ENCODE peak calls at places on chromosomes 7 and 10, in five cellular contexts. F is BJ, S is transverse colon, H is AG04449, C is stomach. Z is an unnamed sample.

GRCh38 chr7:4070214-4070613 is 611.9 kb upstream of the FOXK1 start:
- DNase-seq in S (no peak), H (no peak), F (no peak), C (no peak), Z (peak; percentile 77)

GRCh38 chr7:96135241-96135640 is 186.7 kb downstream of the SLC25A13 start:
- DNase-seq in H (no peak), F (no peak), C (no peak), S (no peak), Z (no peak)

GRCh38 chr7:35891004-35891830 is 90.4 kb downstream of the SEPTIN7 start:
- DNase-seq in C (no peak), F (no peak), S (no peak), H (no peak), Z (no peak)

GRCh38 chr7:158237672-158238335 is 349.8 kb downstream of the PTPRN2 start:
- DNase-seq in H (no peak), S (no peak), F (no peak), C (peak; percentile 25), Z (peak; percentile 74)

GRCh38 chr10:43322769-43323168 is 48.7 kb upstream of the FXYD4 start:
- DNase-seq in S (peak; percentile 91), F (no peak), H (no peak), C (peak; percentile 90), Z (peak; percentile 94)

GRCh38 chr7:141674702-141675101 is 27.3 kb downstream of the DENND11 start:
- DNase-seq in C (no peak), F (no peak), H (no peak), S (no peak), Z (no peak)

GRCh38 chr7:76260171-76260703 is 42.2 kb upstream of the HSPB1 start:
- DNase-seq in H (no peak), C (no peak), F (no peak), S (no peak), Z (no peak)

GRCh38 chr7:158109364-158110033 is 478.1 kb downstream of the PTPRN2 start:
- DNase-seq in S (no peak), C (peak; percentile 4), F (no peak), H (no peak), Z (no peak)

GRCh38 chr10:17005621-17006566 is 123.7 kb downstream of the CUBN start:
- DNase-seq in C (no peak), F (no peak), S (no peak), H (no peak), Z (peak; percentile 62)

GRCh38 chr10:35017608-35018007 is 72.5 kb downstream of the CUL2 start:
- DNase-seq in F (no peak), S (no peak), H (no peak), C (no peak), Z (no peak)

GRCh38 chr10:58177362-58177947 is 90.2 kb downstream of the IPMK start:
- DNase-seq in C (no peak), H (no peak), S (no peak), F (no peak), Z (no peak)

GRCh38 chr7:44075296-44076075 is 6.8 kb downstream of the POLM start:
- DNase-seq in C (no peak), F (no peak), S (no peak), H (no peak), Z (no peak)

GRCh38 chr10:133109736-133110532 is 22.2 kb downstream of the ADGRA1 start:
- DNase-seq in H (no peak), C (peak; percentile 83), S (no peak), F (no peak), Z (no peak)
- H3K4me3 ChIP-seq in H (no peak overlapping the region), C (no peak overlapping the region), S (no peak overlapping the region), F (no peak overlapping the region), Z (no peak overlapping the region)

GRCh38 chr7:2614646-2615330 is 17.0 kb upstream of the TTYH3 start:
- DNase-seq in C (no peak), F (no peak), H (no peak), S (no peak), Z (no peak)

GRCh38 chr7:2612445-2613112 is 19.2 kb upstream of the TTYH3 start:
- DNase-seq in F (no peak), S (peak; percentile 50), C (peak; percentile 50), H (no peak), Z (no peak)

GRCh38 chr7:2613113-2613925 is 18.5 kb upstream of the TTYH3 start:
- DNase-seq in S (no peak), C (no peak), F (no peak), H (no peak), Z (no peak)

GRCh38 chr7:2611921-2612320 is 19.9 kb upstream of the TTYH3 start:
- DNase-seq in H (no peak), F (no peak), C (no peak), S (no peak), Z (no peak)

DNA sequence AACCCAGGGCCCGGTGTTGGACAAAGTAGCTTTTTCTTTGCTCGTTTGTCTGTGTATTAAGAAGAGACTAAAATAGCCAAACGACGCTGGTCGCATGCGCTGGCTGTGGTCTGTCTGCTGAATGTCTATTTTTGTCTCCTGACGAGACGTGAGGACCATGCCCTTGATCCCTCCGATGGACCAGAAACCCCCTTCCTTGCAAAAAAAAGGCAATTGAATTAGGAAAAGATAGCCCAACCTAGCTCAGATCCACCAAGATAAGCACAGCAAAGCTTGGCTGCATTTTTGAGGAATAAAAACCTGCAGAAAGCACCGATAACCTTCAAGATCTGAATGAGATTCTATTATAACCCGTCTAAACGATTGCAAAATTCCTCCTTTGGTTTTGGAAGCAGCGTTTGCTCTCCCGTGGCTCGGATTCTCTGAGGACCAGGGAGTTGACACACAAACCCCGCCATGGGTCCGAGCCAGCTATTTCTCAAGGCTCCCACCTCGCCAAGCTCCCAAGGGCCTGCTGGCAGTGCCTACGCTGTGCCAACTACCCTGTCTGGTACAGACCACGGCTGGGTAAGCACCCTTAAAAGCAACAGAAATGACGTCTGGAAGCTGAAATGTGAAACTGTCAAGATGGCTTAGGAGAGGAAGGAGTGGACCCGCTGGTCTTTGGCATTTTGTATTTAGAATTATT is 17.7 kb upstream of the TTYH3 start:
- DNase-seq in S (no peak), H (no peak), F (no peak), C (no peak), Z (no peak)
- H3K4me3 ChIP-seq in S (no peak overlapping the region), H (no peak overlapping the region), F (no peak overlapping the region), C (no peak overlapping the region), Z (no peak overlapping the region)

GRCh38 chr10:30553625-30554442 is 75.7 kb downstream of the LYZL2 start:
- DNase-seq in S (peak; percentile 82), F (peak; percentile 20), H (no peak), C (peak; percentile 35), Z (no peak)
- H3K4me3 ChIP-seq in S (peak overlapping the region; percentile 14), F (peak overlapping the region; percentile 1), H (no peak overlapping the region), C (no peak overlapping the region), Z (peak overlapping the region; percentile 32)

DNA sequence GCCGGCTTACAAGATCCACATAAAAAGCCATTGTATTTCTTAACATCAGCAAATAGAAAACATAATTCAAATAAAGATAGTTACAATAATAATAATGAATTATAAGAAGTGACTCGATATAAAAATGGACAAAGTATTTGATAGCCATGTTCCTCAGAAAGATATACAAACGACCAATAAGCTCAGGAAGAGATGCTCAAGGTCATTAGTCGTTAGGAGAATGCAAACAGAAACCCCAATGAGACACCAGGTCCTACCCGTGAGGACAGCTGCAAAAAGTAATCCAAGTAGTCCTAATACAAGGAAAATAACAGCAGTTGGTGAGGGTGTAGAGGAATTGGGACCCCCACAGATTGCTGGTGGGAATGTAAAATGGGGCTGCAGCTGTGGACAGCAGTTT is 54.2 kb upstream of the INPP5A start:
- DNase-seq in C (no peak), F (no peak), H (no peak), S (no peak), Z (no peak)
- H3K4me3 ChIP-seq in C (no peak overlapping the region), F (no peak overlapping the region), H (no peak overlapping the region), S (no peak overlapping the region), Z (no peak overlapping the region)

GRCh38 chr7:2108501-2109250 is 124.1 kb downstream of the MAD1L1 start:
- DNase-seq in F (no peak), C (no peak), H (no peak), S (no peak), Z (no peak)

GRCh38 chr7:2109251-2109935 is 123.4 kb downstream of the MAD1L1 start:
- DNase-seq in F (no peak), S (no peak), H (no peak), C (no peak), Z (no peak)

GRCh38 chr7:2111568-2111967 is 121.2 kb downstream of the MAD1L1 start:
- DNase-seq in C (no peak), F (no peak), S (no peak), H (no peak), Z (no peak)

GRCh38 chr7:2110586-2111396 is 122.0 kb downstream of the MAD1L1 start:
- DNase-seq in S (no peak), F (no peak), C (peak; percentile 31), H (no peak), Z (no peak)

GRCh38 chr7:2109936-2110585 is 122.7 kb downstream of the MAD1L1 start:
- DNase-seq in S (no peak), F (peak; percentile 77), H (peak; percentile 50), C (peak; percentile 39), Z (no peak)
- H3K4me3 ChIP-seq in S (no peak overlapping the region), F (no peak overlapping the region), H (no peak overlapping the region), C (no peak overlapping the region), Z (no peak overlapping the region)

GRCh38 chr10:70561051-70561450 is 41.5 kb downstream of the PRF1 start:
- DNase-seq in F (no peak), S (no peak), H (no peak), C (no peak), Z (no peak)

GRCh38 chr10:70563230-70563629 is 39.3 kb downstream of the PRF1 start:
- DNase-seq in H (no peak), F (no peak), S (no peak), C (no peak), Z (no peak)

GRCh38 chr10:70561558-70561957 is 41.0 kb downstream of the PRF1 start:
- DNase-seq in H (no peak), S (no peak), F (no peak), C (no peak), Z (no peak)

GRCh38 chr10:70560511-70560931 is 42.0 kb downstream of the PRF1 start:
- DNase-seq in H (no peak), F (no peak), S (no peak), C (no peak), Z (no peak)

DNA sequence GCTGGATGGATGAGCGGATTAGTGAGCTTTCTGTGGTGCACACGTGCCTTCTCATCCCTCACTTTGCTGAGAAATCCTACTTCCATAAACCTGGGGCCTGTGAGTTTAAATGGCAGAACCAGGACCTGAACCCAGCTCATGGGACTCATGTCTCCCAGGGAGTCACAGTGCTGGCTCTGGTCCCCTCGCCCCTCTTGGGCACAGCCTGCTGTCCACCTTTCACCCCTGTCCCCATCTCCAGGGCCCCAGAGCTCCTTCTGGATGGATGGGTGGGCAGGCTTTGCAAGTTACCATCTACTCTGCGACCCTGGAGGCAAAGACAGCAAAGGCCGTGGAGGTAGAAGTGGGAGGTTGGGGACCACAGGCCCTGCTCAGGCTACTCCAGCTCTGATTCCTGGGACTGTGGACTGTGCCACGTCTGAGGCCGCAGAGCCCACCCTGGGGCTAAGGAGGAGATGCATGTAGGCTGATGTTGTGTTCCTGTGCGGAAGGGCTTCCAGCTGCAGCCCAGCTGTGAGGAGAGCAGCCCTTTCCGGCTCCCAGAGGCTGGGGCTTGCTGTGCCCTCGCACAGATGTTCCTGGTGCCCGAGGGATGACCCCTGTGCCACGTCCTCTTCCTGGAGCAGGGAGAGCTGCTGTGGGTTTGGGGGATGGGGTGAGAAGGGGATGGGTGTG is 40.4 kb downstream of the PRF1 start:
- DNase-seq in C (no peak), S (no peak), F (no peak), H (no peak), Z (no peak)
- H3K4me3 ChIP-seq in C (no peak overlapping the region), S (no peak overlapping the region), F (no peak overlapping the region), H (no peak overlapping the region), Z (no peak overlapping the region)

GRCh38 chr10:68902382-68902781 is 1.3 kb downstream of the DDX50 start:
- DNase-seq in F (no peak), H (no peak), S (no peak), C (no peak), Z (no peak)
- H3K4me3 ChIP-seq in F (peak overlapping the region; percentile 76), H (peak overlapping the region; percentile 93), S (no peak overlapping the region), C (no peak overlapping the region), Z (peak overlapping the region; percentile 96)

GRCh38 chr10:74859546-74859945 is 33.1 kb downstream of the KAT6B start:
- DNase-seq in H (no peak), F (no peak), C (no peak), S (no peak), Z (no peak)
- H3K4me3 ChIP-seq in H (no peak overlapping the region), F (no peak overlapping the region), C (no peak overlapping the region), S (no peak overlapping the region), Z (no peak overlapping the region)

Z was measured in esophagus muscularis mucosa.